ENCODE peak calls at places on chromosomes 5 and 9, in nine cellular contexts. S is foreskin keratinocyte; R is gastrocnemius medialis; A is Peyer's patch; J is CD4-positive, alpha-beta T cell; F is kidney; Q is right lobe of liver; I is colonic mucosa; B is neural progenitor cell. E is an unnamed sample.

GRCh38 chr9:113532809-113533190 is 69.3 kb downstream of the RGS3 start:
- DNase-seq in Q (no peak), B (no peak), R (no peak), F (no peak), I (no peak), S (no peak), J (no peak), A (no peak), E (no peak)

GRCh38 chr9:133813749-133814585 is 75.8 kb upstream of the SARDH start:
- DNase-seq in R (no peak), I (no peak), B (no peak), A (no peak), J (no peak), F (no peak), S (no peak), Q (no peak), E (no peak)

GRCh38 chr5:115795700-115796099 is 20.8 kb downstream of the CDO1 start:
- DNase-seq in B (no peak), J (no peak), A (no peak), S (no peak), R (no peak), I (no peak), F (no peak), Q (no peak), E (no peak)

GRCh38 chr5:112533315-112533867 is 114.3 kb upstream of the EPB41L4A start:
- DNase-seq in B (no peak), J (no peak), I (peak; percentile 34), A (no peak), F (no peak), S (no peak), Q (no peak), R (no peak), E (peak; percentile 20)

GRCh38 chr5:135072357-135073247 is 38.6 kb upstream of the PITX1 start:
- DNase-seq in R (no peak), Q (peak; percentile 5), B (peak; percentile 50), A (no peak), J (no peak), S (no peak), F (no peak), I (no peak), E (no peak)

GRCh38 chr5:180498378-180498777 is 4.2 kb downstream of the CNOT6 start:
- DNase-seq in I (no peak), A (no peak), B (no peak), J (no peak), R (no peak), S (no peak), Q (no peak), F (no peak), E (no peak)

GRCh38 chr9:33510264-33511183 is 13.5 kb upstream of the ANKRD18B start:
- DNase-seq in B (peak; percentile 76), F (peak; percentile 86), J (peak; percentile 16), Q (peak; percentile 54), R (peak; percentile 17), I (peak; percentile 45), S (no peak), A (peak; percentile 23), E (peak; percentile 31)

GRCh38 chr5:67381240-67381875 is 184.8 kb upstream of the CD180 start:
- DNase-seq in I (no peak), Q (no peak), A (no peak), S (no peak), J (no peak), F (no peak), R (no peak), B (peak; percentile 23), E (no peak)

GRCh38 chr5:139023276-139023675 is 148.1 kb upstream of the LRRTM2 start:
- DNase-seq in B (no peak), F (no peak), S (no peak), R (no peak), J (no peak), Q (no peak), I (no peak), A (no peak), E (no peak)

GRCh38 chr5:14153071-14153864 is 10.1 kb downstream of the TRIO start:
- DNase-seq in F (no peak), I (no peak), A (no peak), S (no peak), R (no peak), J (no peak), B (no peak), Q (no peak), E (no peak)

GRCh38 chr5:140973550-140973949 is 7.3 kb downstream of the PCDHAC2 start:
- DNase-seq in S (no peak), B (no peak), J (no peak), R (no peak), F (no peak), I (no peak), A (no peak), Q (no peak), E (no peak)

GRCh38 chr5:24065786-24066185 is 558.4 kb downstream of the PRDM9 start:
- DNase-seq in Q (no peak), S (peak; percentile 72), F (no peak), I (no peak), A (no peak), R (no peak), B (no peak), J (no peak), E (peak; percentile 74)

GRCh38 chr5:150137997-150138396 is 17.6 kb downstream of the PDGFRB start:
- DNase-seq in F (peak; percentile 67), S (no peak), A (no peak), I (no peak), B (no peak), Q (no peak), J (no peak), R (no peak), E (no peak)
- TF ChIP-seq CTCF in F (no peak), S (no peak), A (no peak), I (no peak), B (no peak), Q (no peak), J (no peak), R (no peak), E (no peak)

GRCh38 chr9:70073756-70074155 is 30.1 kb downstream of the MAMDC2 start:
- DNase-seq in R (no peak), A (no peak), Q (no peak), B (no peak), I (no peak), F (no peak), J (no peak), S (no peak), E (no peak)

GRCh38 chr9:70079364-70080103 is 35.9 kb downstream of the MAMDC2 start:
- DNase-seq in Q (no peak), A (no peak), B (no peak), S (no peak), I (no peak), F (no peak), J (no peak), R (no peak), E (no peak)

GRCh38 chr9:70073193-70073592 is 29.5 kb downstream of the MAMDC2 start:
- DNase-seq in F (no peak), I (no peak), Q (no peak), J (no peak), B (no peak), S (no peak), R (no peak), A (no peak), E (no peak)

GRCh38 chr9:70080481-70081119 is 37.0 kb downstream of the MAMDC2 start:
- DNase-seq in F (no peak), S (no peak), B (no peak), J (no peak), A (no peak), R (no peak), Q (no peak), I (no peak), E (no peak)

DNA sequence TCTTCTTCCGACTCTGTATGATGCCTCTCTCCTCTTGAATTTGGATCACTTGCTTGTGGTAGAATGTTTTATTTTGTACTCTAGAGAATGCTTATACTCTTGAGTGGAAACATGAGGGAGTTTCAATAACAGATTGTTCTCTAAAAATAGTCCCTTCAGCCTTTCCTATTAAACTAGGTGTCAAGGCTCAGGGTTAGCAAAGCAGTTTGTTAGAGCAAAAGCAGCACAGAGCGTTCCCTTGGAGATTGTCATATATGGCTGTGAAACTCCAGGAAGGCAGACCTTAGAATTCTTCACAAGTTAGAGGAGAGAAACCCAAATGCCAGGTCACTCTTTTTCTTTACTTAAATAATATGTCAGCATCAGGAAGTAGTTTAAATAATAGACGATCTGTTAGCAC is 33.0 kb downstream of the MAMDC2 start:
- DNase-seq in F (no peak), I (no peak), Q (no peak), R (no peak), B (no peak), A (no peak), S (no peak), J (no peak), E (no peak)
- H3K27ac ChIP-seq in F (no peak overlapping the region), I (peak overlapping the region; percentile 5), Q (no peak overlapping the region), R (peak overlapping the region; percentile 10), B (no peak overlapping the region), A (no peak overlapping the region), S (no peak overlapping the region), J (no peak overlapping the region), E (no peak overlapping the region)

GRCh38 chr9:126020836-126021235 is 273.7 kb downstream of the PBX3 start:
- DNase-seq in R (no peak), A (no peak), S (no peak), B (no peak), F (peak; percentile 56), Q (peak; percentile 14), J (no peak), I (no peak), E (no peak)

GRCh38 chr9:126017758-126018157 is 270.6 kb downstream of the PBX3 start:
- DNase-seq in A (no peak), B (no peak), I (no peak), R (no peak), Q (no peak), J (no peak), F (no peak), S (no peak), E (no peak)

GRCh38 chr9:126014726-126015125 is 267.6 kb downstream of the PBX3 start:
- DNase-seq in A (no peak), J (no peak), F (no peak), I (no peak), S (no peak), R (no peak), B (no peak), Q (no peak), E (no peak)

GRCh38 chr9:126015446-126015845 is 268.3 kb downstream of the PBX3 start:
- DNase-seq in Q (no peak), J (no peak), B (no peak), S (no peak), I (no peak), F (no peak), R (no peak), A (no peak), E (no peak)

GRCh38 chr9:126016579-126017290 is 269.6 kb downstream of the PBX3 start:
- DNase-seq in J (no peak), S (no peak), R (no peak), Q (no peak), A (no peak), B (peak; percentile 30), I (no peak), F (no peak), E (no peak)
- TF ChIP-seq CTCF in J (no peak), S (no peak), R (no peak), Q (no peak), A (no peak), B (no peak), I (no peak), F (no peak), E (no peak)

DNA sequence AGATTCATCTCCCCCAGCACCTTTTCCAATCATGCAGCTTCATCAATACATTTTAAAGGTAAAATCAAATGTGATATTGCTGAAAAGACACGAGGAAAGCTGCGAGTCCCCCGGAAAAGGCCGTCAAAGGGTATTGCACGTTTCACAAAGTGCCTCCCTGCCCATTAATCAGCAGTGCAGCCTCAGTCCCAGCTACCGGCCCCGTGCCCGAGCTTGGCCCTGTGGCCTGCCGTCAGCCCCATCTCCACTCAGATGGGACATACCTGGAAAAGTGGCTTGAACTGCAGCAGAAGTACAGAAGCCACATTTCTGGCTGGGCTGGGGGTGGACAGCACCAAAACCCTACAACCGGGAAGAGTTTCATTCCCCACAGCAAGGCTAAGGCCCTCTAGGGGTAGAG is 39.9 kb upstream of the EQTN start:
- DNase-seq in I (no peak), A (no peak), F (no peak), S (no peak), B (no peak), R (no peak), J (no peak), Q (no peak), E (no peak)
- H3K27ac ChIP-seq in I (no peak overlapping the region), A (no peak overlapping the region), F (no peak overlapping the region), S (no peak overlapping the region), B (no peak overlapping the region), R (no peak overlapping the region), J (no peak overlapping the region), Q (no peak overlapping the region), E (no peak overlapping the region)

E was measured in RWPE1.